ENCODE peak calls at places on chromosomes 16 and 17, in six cellular contexts. P is HCT116, D is left ventricle myocardium inferior, Z is A549, O is A673, E is heart left ventricle. M is an unnamed sample.

GRCh38 chr16:86382067-86382773 is 128.1 kb upstream of the FOXF1 start:
- DNase-seq in E (no peak), O (no peak), P (no peak), Z (no peak), D (no peak), M (no peak)

GRCh38 chr17:65407017-65407416 is 154.4 kb downstream of the AXIN2 start:
- DNase-seq in P (no peak), D (no peak), O (no peak), E (no peak), Z (no peak), M (no peak)

GRCh38 chr17:282000-282911 is 70.4 kb downstream of the RPH3AL start:
- DNase-seq in E (peak; percentile 7), P (no peak), O (no peak), Z (no peak), D (no peak), M (no peak)

GRCh38 chr16:35516551-35516950 is 2057.1 kb downstream of the TP53TG3F start:
- DNase-seq in Z (no peak), E (no peak), D (no peak), O (no peak), P (no peak), M (no peak)

GRCh38 chr17:50354198-50354597 is 8.3 kb downstream of the XYLT2 start:
- DNase-seq in P (no peak), D (no peak), E (no peak), O (no peak), Z (no peak), M (no peak)

GRCh38 chr16:2752850-2753522 is 548 bp downstream of the SRRM2 start:
- DNase-seq in O (peak; percentile 89), E (peak; percentile 89), P (peak; percentile 58), D (peak; percentile 87), Z (peak; percentile 81), M (peak; percentile 61)

GRCh38 chr16:48575471-48576050 is 34.4 kb downstream of the N4BP1 start:
- DNase-seq in P (no peak), O (no peak), E (no peak), D (no peak), Z (no peak), M (no peak)

GRCh38 chr17:37179893-37180292 is 195.9 kb upstream of the C17orf78 start:
- DNase-seq in Z (no peak), E (no peak), O (no peak), D (no peak), P (peak; percentile 10), M (peak; percentile 63)

GRCh38 chr16:86252596-86252995 is 257.7 kb upstream of the FOXF1 start:
- DNase-seq in Z (no peak), P (peak; percentile 42), O (peak; percentile 32), E (no peak), D (no peak), M (peak; percentile 15)

GRCh38 chr17:14926073-14926472 is 339.1 kb downstream of the PMP22 start:
- DNase-seq in O (no peak), D (no peak), E (no peak), Z (no peak), P (no peak), M (no peak)
- TF ChIP-seq CTCF in O (no peak), D (no peak), E (no peak), Z (no peak), P (no peak), M (no peak)

GRCh38 chr17:77598241-77598620 is 360.3 kb upstream of the TNRC6C start:
- DNase-seq in D (no peak), P (no peak), E (no peak), O (no peak), Z (no peak), M (no peak)

GRCh38 chr17:77594416-77595209 is 363.9 kb upstream of the TNRC6C start:
- DNase-seq in O (peak; percentile 23), D (no peak), Z (no peak), E (no peak), P (no peak), M (no peak)

GRCh38 chr17:77599699-77600098 is 358.8 kb upstream of the TNRC6C start:
- DNase-seq in Z (no peak), D (no peak), O (no peak), P (no peak), E (no peak), M (no peak)

GRCh38 chr17:77597421-77598240 is 360.9 kb upstream of the TNRC6C start:
- DNase-seq in D (no peak), P (no peak), E (no peak), O (no peak), Z (no peak), M (no peak)

GRCh38 chr17:77596491-77597420 is 361.7 kb upstream of the TNRC6C start:
- DNase-seq in O (no peak), Z (no peak), P (no peak), D (no peak), E (no peak), M (no peak)
- TF ChIP-seq CTCF in O (peak; percentile 14), Z (no peak), P (no peak), D (no peak), E (no peak), M (no peak)

DNA sequence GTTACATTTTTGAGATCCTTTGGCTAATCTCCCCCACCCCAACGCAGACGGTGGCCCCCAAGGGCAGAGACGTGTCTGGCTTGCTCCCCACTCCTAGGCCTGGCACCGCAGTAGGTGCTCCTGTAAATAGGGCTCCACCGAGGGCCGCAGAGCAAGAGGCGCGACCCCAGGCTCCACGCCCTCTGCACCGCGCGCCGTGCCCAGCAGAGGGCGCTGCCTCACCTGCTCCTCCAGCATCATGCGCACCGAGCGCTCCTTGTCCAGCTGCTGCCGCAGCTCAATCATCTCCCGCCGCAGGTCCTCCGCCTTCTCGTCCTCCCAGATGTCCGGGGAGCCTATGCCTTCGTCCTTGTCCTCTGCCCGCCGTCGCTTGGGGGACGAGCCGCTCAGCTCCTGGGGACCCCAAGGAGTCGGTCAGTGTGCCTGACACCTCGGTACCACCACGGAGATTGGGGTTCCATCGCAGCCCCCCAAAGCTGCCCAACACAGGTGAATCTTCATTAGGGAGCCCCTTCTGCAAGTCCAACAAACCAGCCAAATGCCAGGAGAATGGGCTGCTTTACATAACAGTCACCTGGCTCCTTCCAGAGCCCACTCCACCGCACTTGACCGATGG is 11.2 kb downstream of the TFAP4 start:
- DNase-seq in P (peak; percentile 22), E (peak; percentile 60), D (no peak), O (peak; percentile 49), Z (peak; percentile 54), M (no peak)
- TF ChIP-seq CTCF in P (peak; percentile 90), E (peak; percentile 47), D (peak; percentile 71), O (peak; percentile 80), Z (peak; percentile 69), M (peak; percentile 83)

GRCh38 chr16:57600048-57600835 is 28.2 kb upstream of the ADGRG1 start:
- DNase-seq in Z (peak; percentile 81), O (peak; percentile 26), D (no peak), P (peak; percentile 47), E (peak; percentile 57), M (no peak)
- TF ChIP-seq CTCF in Z (peak; percentile 82), O (peak; percentile 67), D (peak; percentile 82), P (peak; percentile 87), E (peak; percentile 64), M (peak; percentile 81)

DNA sequence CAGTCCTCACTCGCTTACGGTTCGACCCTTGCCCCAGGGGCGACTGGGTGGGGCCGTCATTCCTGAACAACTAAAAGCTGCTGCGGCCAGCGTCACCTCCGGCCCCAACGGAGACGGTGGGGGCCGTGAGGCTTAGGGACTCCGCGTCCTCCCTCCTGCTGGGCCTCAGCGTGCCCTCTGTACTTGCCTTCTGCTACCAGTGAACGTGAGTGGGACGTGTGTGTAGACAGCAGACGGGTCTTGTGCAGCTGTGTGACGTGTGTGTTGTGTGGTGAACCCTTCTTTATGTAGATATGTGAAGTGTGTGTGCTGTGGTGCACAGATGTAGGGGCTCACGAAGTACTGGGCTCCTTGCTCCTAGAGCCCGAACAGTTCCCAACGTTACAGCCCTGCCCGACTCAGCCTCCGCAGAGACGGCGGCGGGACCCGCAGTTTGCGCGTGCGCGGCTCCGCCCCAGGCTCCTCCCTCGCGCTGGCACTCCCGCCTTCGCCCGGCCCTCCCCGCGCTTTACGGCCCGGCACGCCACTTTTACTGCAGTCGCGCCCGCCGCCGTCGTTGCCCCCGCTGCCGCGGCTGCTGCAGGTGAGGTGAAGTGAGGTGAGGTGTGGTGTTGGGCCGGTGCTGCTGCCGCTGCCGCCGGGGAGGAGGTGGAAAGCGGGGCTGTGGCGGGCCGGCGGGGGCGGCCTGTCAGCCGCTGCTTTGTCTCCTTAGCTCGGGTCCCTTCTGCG is at the start of gene PHAF1:
- DNase-seq in E (peak; percentile 94), P (peak; percentile 71), Z (peak; percentile 95), D (peak; percentile 94), O (peak; percentile 92), M (peak; percentile 85)
- TF ChIP-seq CTCF in E (no peak), P (no peak), Z (no peak), D (no peak), O (no peak), M (no peak)

GRCh38 chr16:11291021-11291716 is 10.0 kb upstream of the PRM1 start:
- DNase-seq in O (no peak), Z (no peak), P (no peak), E (no peak), D (no peak), M (no peak)
- TF ChIP-seq CTCF in O (no peak), Z (no peak), P (no peak), E (no peak), D (no peak), M (no peak)

GRCh38 chr16:16863672-16864071 is 484.7 kb downstream of the NPIPA7 start:
- DNase-seq in O (no peak), Z (no peak), P (no peak), E (peak; percentile 46), D (peak; percentile 20), M (no peak)
- TF ChIP-seq CTCF in O (no peak), Z (no peak), P (no peak), E (no peak), D (no peak), M (no peak)

GRCh38 chr17:15091825-15092224 is 173.3 kb downstream of the PMP22 start:
- DNase-seq in O (peak; percentile 1), D (no peak), E (no peak), Z (no peak), P (peak; percentile 3), M (no peak)
- TF ChIP-seq CTCF in O (no peak), D (no peak), E (no peak), Z (peak; percentile 23), P (peak; percentile 35), M (peak; percentile 36)

M was measured in HFFc6.